ENCODE peak calls at places on chromosome 1, in seven cellular contexts. G, D, U, H, M, R and L are unnamed samples.

GRCh38 chr1:9225411-9225785 is 9.2 kb upstream of the H6PD start:
- DNase-seq in G (no peak), D (no peak), U (no peak), H (no peak), M (no peak), R (no peak), L (no peak)

GRCh38 chr1:184945034-184945433 is 29.3 kb downstream of the NIBAN1 start:
- DNase-seq in G (no peak), D (no peak), U (no peak), H (no peak), M (no peak), R (no peak), L (no peak)

GRCh38 chr1:5651964-5652751 is 340.1 kb downstream of the NPHP4 start:
- DNase-seq in G (no peak), D (peak; percentile 81), U (no peak), H (no peak), M (no peak), R (no peak), L (no peak)

GRCh38 chr1:20276428-20276827 is 14.2 kb upstream of the VWA5B1 start:
- DNase-seq in G (no peak), D (no peak), U (no peak), H (no peak), M (no peak), R (no peak), L (no peak)

GRCh38 chr1:32334864-32335618 is 992 bp downstream of the MARCKSL1 start:
- DNase-seq in G (peak; percentile 54), D (no peak), U (peak; percentile 21), H (peak; percentile 30), M (peak; percentile 94), R (peak; percentile 41), L (no peak)

GRCh38 chr1:170545476-170545875 is 13.5 kb downstream of the GORAB start:
- DNase-seq in G (no peak), D (no peak), U (peak; percentile 88), H (no peak), M (no peak), R (peak; percentile 31), L (no peak)

GRCh38 chr1:36303244-36303643 is 2.9 kb upstream of the SH3D21 start:
- DNase-seq in G (no peak), D (no peak), U (no peak), H (no peak), M (no peak), R (no peak), L (no peak)

GRCh38 chr1:2548068-2548589 is 8.0 kb upstream of the TNFRSF14 start:
- DNase-seq in G (peak; percentile 85), D (peak; percentile 86), U (peak; percentile 56), H (peak; percentile 78), M (peak; percentile 97), R (peak; percentile 58), L (peak; percentile 82)

GRCh38 chr1:20308569-20308968 is 17.9 kb downstream of the VWA5B1 start:
- DNase-seq in G (peak; percentile 30), D (no peak), U (no peak), H (no peak), M (no peak), R (no peak), L (no peak)

GRCh38 chr1:93503163-93503562 is 55.2 kb downstream of the FNBP1L start:
- DNase-seq in G (no peak), D (no peak), U (no peak), H (no peak), M (no peak), R (no peak), L (no peak)

GRCh38 chr1:219778110-219778509 is 150.2 kb downstream of the SLC30A10 start:
- DNase-seq in G (no peak), D (no peak), U (no peak), H (no peak), M (no peak), R (no peak), L (no peak)

GRCh38 chr1:35725591-35725990 is 6.9 kb upstream of the C1orf216 start:
- DNase-seq in G (no peak), D (no peak), U (peak; percentile 17), H (no peak), M (no peak), R (no peak), L (no peak)

GRCh38 chr1:116334868-116335649 is 38.0 kb upstream of the ATP1A1 start:
- DNase-seq in G (no peak), D (no peak), U (peak; percentile 9), H (no peak), M (no peak), R (peak; percentile 52), L (no peak)

GRCh38 chr1:236253918-236254637 is 27.7 kb downstream of the ERO1B start:
- DNase-seq in G (no peak), D (no peak), U (no peak), H (no peak), M (no peak), R (no peak), L (no peak)

GRCh38 chr1:218414060-218414728 is 69.1 kb downstream of the TGFB2 start:
- DNase-seq in G (no peak), D (no peak), U (no peak), H (no peak), M (no peak), R (no peak), L (no peak)

GRCh38 chr1:218409946-218410510 is 64.9 kb downstream of the TGFB2 start:
- DNase-seq in G (no peak), D (no peak), U (peak; percentile 50), H (no peak), M (no peak), R (no peak), L (no peak)

GRCh38 chr1:218413179-218413578 is 68.0 kb downstream of the TGFB2 start:
- DNase-seq in G (no peak), D (no peak), U (no peak), H (no peak), M (no peak), R (no peak), L (no peak)

GRCh38 chr1:218411101-218411500 is 66.0 kb downstream of the TGFB2 start:
- DNase-seq in G (no peak), D (no peak), U (no peak), H (no peak), M (no peak), R (no peak), L (no peak)

DNA sequence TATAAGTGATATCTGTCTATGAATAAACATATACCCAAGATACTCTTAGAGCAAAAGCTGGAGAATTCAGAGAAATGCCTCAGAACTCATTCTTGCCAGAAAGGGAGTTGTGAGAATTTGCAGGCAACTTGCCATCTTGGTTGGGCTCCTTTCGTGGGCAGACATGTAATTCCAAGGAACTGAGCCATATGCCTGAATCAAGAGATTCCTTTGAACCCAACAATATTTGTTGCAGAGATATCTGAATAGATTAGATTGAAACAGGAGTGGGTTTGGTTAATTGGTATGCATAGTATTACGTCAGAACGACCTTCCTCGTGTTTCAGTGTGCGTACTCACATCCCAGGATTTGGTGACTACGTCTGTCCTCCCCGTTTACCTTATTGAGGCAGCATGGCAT is 67.0 kb downstream of the TGFB2 start:
- DNase-seq in G (no peak), D (no peak), U (peak; percentile 68), H (no peak), M (no peak), R (no peak), L (no peak)
- H3K27ac ChIP-seq in G (no peak overlapping the region), D (no peak overlapping the region), U (no peak overlapping the region), H (no peak overlapping the region), M (no peak overlapping the region), R (no peak overlapping the region), L (no peak overlapping the region)

GRCh38 chr1:179142889-179143299 is 61.0 kb downstream of the TOR3A start:
- DNase-seq in G (no peak), D (no peak), U (peak; percentile 99), H (peak; percentile 66), M (no peak), R (peak; percentile 97), L (no peak)
- TF ChIP-seq POLR2A in G (no peak), D (peak; percentile 26), U (peak; percentile 99), H (no peak), M (no peak), R (peak; percentile 99), L (no peak)

GRCh38 chr1:108591471-108591870 is 31.6 kb downstream of the EEIG2 start:
- DNase-seq in G (peak; percentile 26), D (no peak), U (no peak), H (no peak), M (no peak), R (no peak), L (no peak)

GRCh38 chr1:108592030-108592759 is 32.3 kb downstream of the EEIG2 start:
- DNase-seq in G (no peak), D (no peak), U (no peak), H (no peak), M (no peak), R (peak; percentile 71), L (no peak)

GRCh38 chr1:108590947-108591346 is 31.0 kb downstream of the EEIG2 start:
- DNase-seq in G (peak; percentile 27), D (no peak), U (peak; percentile 95), H (peak; percentile 2), M (no peak), R (peak; percentile 97), L (no peak)

GRCh38 chr1:108593448-108593847 is 33.5 kb downstream of the EEIG2 start:
- DNase-seq in G (no peak), D (no peak), U (no peak), H (no peak), M (no peak), R (no peak), L (no peak)

GRCh38 chr1:108590436-108590835 is 30.5 kb downstream of the EEIG2 start:
- DNase-seq in G (no peak), D (no peak), U (peak; percentile 17), H (no peak), M (no peak), R (peak; percentile 84), L (no peak)
- H3K27ac ChIP-seq in G (peak overlapping the region; percentile 50), D (peak overlapping the region; percentile 30), U (peak overlapping the region; percentile 55), H (no peak overlapping the region), M (no peak overlapping the region), R (peak overlapping the region; percentile 94), L (peak overlapping the region; percentile 66)

DNA sequence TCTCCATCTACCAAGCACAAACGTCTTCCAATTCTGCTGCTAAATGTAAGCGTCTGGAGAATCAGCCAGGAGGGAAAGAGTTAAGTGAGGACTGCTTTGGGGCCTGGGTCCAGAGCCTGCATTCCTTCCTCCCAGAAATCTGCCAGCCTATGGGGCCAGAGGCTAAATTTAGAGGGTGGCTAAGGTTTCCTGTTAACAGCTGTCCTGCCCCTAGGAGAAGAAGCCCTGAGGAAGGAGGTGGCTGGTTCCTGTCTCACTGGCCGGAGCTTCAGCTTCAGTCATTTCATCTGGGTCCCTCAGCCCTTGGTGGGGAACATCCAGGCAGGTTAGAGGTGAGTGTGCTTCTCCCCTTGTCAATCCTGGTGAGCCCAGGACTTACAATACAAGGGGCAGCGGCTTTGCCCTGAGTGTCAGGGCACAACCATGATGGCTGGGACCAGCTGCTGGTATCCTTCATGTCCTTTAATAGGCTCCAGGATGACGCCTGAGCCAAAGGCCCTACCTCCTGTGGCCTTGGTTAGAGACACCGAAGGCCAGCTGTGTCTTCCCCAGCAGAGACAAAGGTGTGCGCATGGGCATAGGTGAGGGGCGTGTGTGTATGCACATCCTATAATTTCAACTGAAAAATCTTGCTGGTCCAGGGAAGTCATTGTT is at the start of gene STYXL2:
- DNase-seq in G (peak; percentile 56), D (no peak), U (no peak), H (no peak), M (no peak), R (no peak), L (no peak)
- TF ChIP-seq POLR2A in G (peak; percentile 92), D (no peak), U (no peak), H (no peak), M (no peak), R (no peak), L (no peak)

GRCh38 chr1:173871091-173871490 is 2.9 kb downstream of the ZBTB37 start:
- DNase-seq in G (no peak), D (no peak), U (no peak), H (no peak), M (no peak), R (peak; percentile 63), L (no peak)
- H3K27ac ChIP-seq in G (no peak overlapping the region), D (no peak overlapping the region), U (no peak overlapping the region), H (no peak overlapping the region), M (peak overlapping the region; percentile 98), R (peak overlapping the region; percentile 57), L (peak overlapping the region; percentile 39)